ENCODE peak calls at places on chromosomes 3 and 15, in six cellular contexts. O is adrenal gland, X is uterus, Q is stomach, L is heart left ventricle, T is HCT116. V is an unnamed sample. For H3K4me1, the result is how much of the 10 kb centered on the place peaks cover.

GRCh38 chr3:42529463-42529862 is 27.0 kb downstream of the VIPR1 start:
- DNase-seq in O (no peak), X (no peak), Q (no peak), L (no peak), T (no peak), V (no peak)

GRCh38 chr3:134711284-134711683 is 60.5 kb upstream of the KY start:
- DNase-seq in O (no peak), X (no peak), Q (no peak), L (no peak), T (peak), V (no peak)

GRCh38 chr15:97998307-97999071 is 38.0 kb downstream of the ARRDC4 start:
- DNase-seq in O (no peak), X (no peak), Q (no peak), L (no peak), T (no peak), V (no peak)

GRCh38 chr15:92226020-92226612 is 167.6 kb upstream of the ST8SIA2 start:
- DNase-seq in O (peak), X (no peak), Q (no peak), L (no peak), T (peak), V (no peak)

GRCh38 chr3:143121240-143122088 is 1.9 kb downstream of the CHST2 start:
- DNase-seq in O (peak), X (peak), Q (peak), L (peak), T (no peak), V (peak)

GRCh38 chr15:98609144-98609852 is 39.0 kb upstream of the IGF1R start:
- DNase-seq in O (no peak), X (no peak), Q (no peak), L (no peak), T (peak), V (no peak)

GRCh38 chr3:158103131-158103955 is 2.9 kb downstream of the SHOX2 start:
- DNase-seq in O (no peak), X (peak), Q (peak), L (peak), T (no peak), V (peak)

GRCh38 chr3:147360936-147361670 is 45.2 kb downstream of the ZIC4 start:
- DNase-seq in O (no peak), X (no peak), Q (no peak), L (no peak), T (no peak), V (no peak)

GRCh38 chr3:194023501-194024280 is 112.3 kb upstream of the HES1 start:
- DNase-seq in O (no peak), X (no peak), Q (no peak), L (no peak), T (no peak), V (no peak)

GRCh38 chr3:120450261-120450913 is 405 bp downstream of the FSTL1 start:
- DNase-seq in O (peak), X (peak), Q (peak), L (peak), T (no peak), V (peak)

GRCh38 chr3:135582800-135583199 is 382.7 kb upstream of the PPP2R3A start:
- DNase-seq in O (no peak), X (no peak), Q (no peak), L (no peak), T (no peak), V (no peak)

GRCh38 chr3:97736928-97737327 is 27.6 kb upstream of the ARL6 start:
- DNase-seq in O (no peak), X (no peak), Q (no peak), L (no peak), T (no peak), V (no peak)

GRCh38 chr15:94455297-94455696 is 223.9 kb downstream of the MCTP2 start:
- DNase-seq in O (no peak), X (no peak), Q (no peak), L (no peak), T (no peak), V (no peak)

GRCh38 chr15:61654918-61655317 is 405.3 kb downstream of the VPS13C start:
- DNase-seq in O (peak), X (peak), Q (no peak), L (no peak), T (no peak), V (no peak)

GRCh38 chr15:27656296-27656987 is 442.7 kb downstream of the OCA2 start:
- DNase-seq in O (no peak), X (no peak), Q (no peak), L (no peak), T (no peak), V (no peak)

GRCh38 chr15:48855501-48856440 is 22.2 kb upstream of the EID1 start:
- DNase-seq in O (no peak), X (peak), Q (no peak), L (no peak), T (peak), V (peak)

GRCh38 chr15:67149068-67149841 is 83.9 kb downstream of the SMAD3 start:
- DNase-seq in O (no peak), X (no peak), Q (no peak), L (no peak), T (no peak), V (no peak)

GRCh38 chr15:34647569-34648334 is 64.3 kb upstream of the GOLGA8B start:
- DNase-seq in O (no peak), X (no peak), Q (no peak), L (no peak), T (no peak), V (no peak)

GRCh38 chr15:89338036-89338435 is 3.4 kb upstream of the POLG start:
- DNase-seq in O (no peak), X (no peak), Q (no peak), L (no peak), T (no peak), V (no peak)

GRCh38 chr15:89333011-89333860 is 1.4 kb downstream of the POLG start:
- DNase-seq in O (no peak), X (no peak), Q (no peak), L (peak), T (no peak), V (no peak)

GRCh38 chr15:89334510-89335288 is at the start of gene POLG:
- DNase-seq in O (peak), X (peak), Q (peak), L (peak), T (peak), V (peak)

GRCh38 chr15:89333959-89334509 is 590 bp downstream of the POLG start:
- DNase-seq in O (no peak), X (no peak), Q (no peak), L (no peak), T (no peak), V (no peak)

GRCh38 chr15:89335289-89336041 is 841 bp upstream of the POLG start:
- DNase-seq in O (peak), X (peak), Q (no peak), L (peak), T (no peak), V (peak)
- H3K4me1 ChIP-seq in O (under half), X (under half), Q (under half), L (under half), T (under half), V (under half)

DNA sequence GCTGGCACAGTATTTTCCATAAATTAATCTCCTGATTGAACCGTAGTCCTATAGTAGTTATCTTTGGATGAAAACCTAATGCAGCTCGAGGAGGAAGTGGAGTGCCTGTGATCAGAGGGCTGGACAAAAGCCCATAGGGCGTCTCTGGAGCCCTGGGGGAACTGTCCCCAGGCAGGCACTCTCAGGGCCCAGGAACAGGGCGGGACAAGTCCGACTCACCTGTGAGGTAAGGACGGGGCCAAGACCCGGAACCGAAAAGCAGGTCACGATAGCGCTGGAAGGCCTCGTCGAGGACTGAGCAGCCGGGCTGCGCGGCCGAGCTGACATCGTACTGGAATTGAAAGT is 341 bp downstream of the HEXA start:
- DNase-seq in O (no peak), X (no peak), Q (peak), L (no peak), T (no peak), V (peak)
- H3K27ac ChIP-seq in O (peak), X (peak), Q (peak), L (peak), T (peak), V (peak)

GRCh38 chr15:90818251-90819210 is 49.9 kb upstream of the FURIN start:
- DNase-seq in O (peak), X (no peak), Q (peak), L (peak), T (no peak), V (no peak)

GRCh38 chr15:90822204-90822955 is 46.0 kb upstream of the FURIN start:
- DNase-seq in O (no peak), X (no peak), Q (no peak), L (no peak), T (no peak), V (no peak)

GRCh38 chr15:90819390-90819789 is 49.0 kb upstream of the FURIN start:
- DNase-seq in O (peak), X (no peak), Q (peak), L (peak), T (no peak), V (no peak)

GRCh38 chr15:90819850-90820249 is 48.5 kb upstream of the FURIN start:
- DNase-seq in O (no peak), X (no peak), Q (no peak), L (no peak), T (no peak), V (no peak)

GRCh38 chr15:90820481-90820880 is 47.9 kb upstream of the FURIN start:
- DNase-seq in O (no peak), X (no peak), Q (no peak), L (no peak), T (no peak), V (no peak)
- TF ChIP-seq POLR2A in O (no peak), X (no peak), Q (no peak), L (no peak), T (no peak), V (no peak)

GRCh38 chr15:40766194-40766830 is 2.4 kb downstream of the GCHFR start:
- DNase-seq in O (no peak), X (no peak), Q (no peak), L (no peak), T (no peak), V (no peak)
- H3K4me1 ChIP-seq in O (under half), X (under half), Q (half or more), L (under half), T (half or more), V (under half)

GRCh38 chr3:180855956-180856355 is 56.5 kb upstream of the FXR1 start:
- DNase-seq in O (no peak), X (no peak), Q (no peak), L (no peak), T (no peak), V (no peak)

GRCh38 chr3:180860180-180860858 is 52.2 kb upstream of the FXR1 start:
- DNase-seq in O (no peak), X (no peak), Q (no peak), L (no peak), T (no peak), V (no peak)

GRCh38 chr3:180855364-180855763 is 57.1 kb upstream of the FXR1 start:
- DNase-seq in O (no peak), X (no peak), Q (no peak), L (no peak), T (peak), V (no peak)

GRCh38 chr3:180854887-180855286 is 57.6 kb upstream of the FXR1 start:
- DNase-seq in O (no peak), X (no peak), Q (no peak), L (no peak), T (no peak), V (no peak)
- H3K27ac ChIP-seq in O (no peak), X (no peak), Q (no peak), L (no peak), T (no peak), V (no peak)

DNA sequence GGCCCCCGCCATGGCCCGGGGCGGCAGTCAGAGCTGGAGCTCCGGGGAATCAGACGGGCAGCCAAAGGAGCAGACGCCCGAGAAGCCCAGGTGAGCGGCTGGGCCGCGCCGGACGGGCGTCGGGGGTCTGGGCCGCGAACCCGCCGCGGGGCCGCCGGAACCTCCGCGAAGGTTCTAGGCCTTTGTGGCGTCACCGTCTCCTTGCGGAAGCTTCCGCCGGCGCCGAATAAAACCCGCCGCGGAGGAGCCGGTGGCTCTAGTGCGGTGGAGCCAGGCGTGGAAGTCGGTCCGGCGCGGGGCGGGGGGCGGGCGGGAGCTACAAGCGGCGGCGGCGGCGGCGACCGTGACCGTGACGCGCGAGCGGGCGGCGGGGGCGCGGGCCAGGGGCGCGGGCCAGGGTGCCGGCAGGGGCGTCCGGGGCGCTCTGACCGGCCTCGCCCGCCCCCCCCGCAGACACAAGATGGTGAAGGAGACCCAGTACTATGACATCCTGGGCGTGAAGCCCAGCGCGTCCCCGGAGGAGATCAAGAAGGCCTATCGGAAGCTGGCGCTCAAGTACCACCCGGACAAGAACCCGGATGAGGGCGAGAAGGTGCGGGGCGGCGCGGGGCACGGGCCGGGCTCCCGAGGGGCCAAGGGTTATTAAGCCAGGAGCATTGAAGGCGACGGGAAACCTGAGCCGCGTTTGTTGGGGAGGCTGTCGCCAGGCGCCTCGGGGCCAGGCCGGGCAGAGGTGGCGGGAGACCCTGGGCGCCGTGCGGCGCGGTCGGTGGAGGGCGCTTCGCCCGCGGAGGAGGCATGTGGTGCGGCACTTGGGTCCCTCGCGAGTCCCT is at the start of gene DNAJA4:
- DNase-seq in O (peak), X (peak), Q (peak), L (peak), T (no peak), V (peak)
- TF ChIP-seq POLR2A in O (peak), X (no peak), Q (no peak), L (no peak), T (no peak), V (no peak)

DNA sequence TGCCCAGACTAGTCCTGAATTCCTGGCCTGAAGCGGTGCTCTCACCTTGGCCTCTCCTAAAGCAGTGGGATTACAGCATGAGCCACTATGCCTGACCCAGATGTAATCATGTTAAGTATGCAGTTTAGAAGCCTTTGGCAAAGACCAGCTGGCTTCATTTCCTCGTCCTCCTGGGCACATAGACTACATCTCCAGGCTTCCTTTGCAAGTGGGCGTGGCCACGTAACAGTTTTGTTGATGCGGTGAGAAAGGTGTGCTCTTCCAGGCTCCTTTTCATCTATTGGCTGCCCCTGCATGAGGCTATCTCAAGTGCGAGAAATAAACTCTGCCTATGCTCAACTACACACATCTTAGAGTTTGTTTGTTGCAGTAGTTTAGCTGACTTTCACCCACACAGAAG is 13.0 kb downstream of the SV2B start:
- DNase-seq in O (no peak), X (no peak), Q (no peak), L (no peak), T (no peak), V (no peak)
- H3K4me1 ChIP-seq in O (under half), X (under half), Q (under half), L (under half), T (under half), V (under half)